ENCODE peak calls at places on chromosome 12, in four cellular contexts. One of them, this sample, is unnamed.

GRCh38 chr12:1332327-1332726 is 262.1 kb downstream of the FBXL14 start:
- DNase-seq in NCI-H345: no peak
- DNase-seq in activated B cell treated with CpG ODN at 0.5 μM for 24 hours: no peak
- DNase-seq in SHP77: no peak
- DNase-seq in this sample: no peak

GRCh38 chr12:69966839-69967238 is 141.8 kb downstream of the MYRFL start:
- DNase-seq in NCI-H345: no peak
- DNase-seq in activated B cell treated with CpG ODN at 0.5 μM for 24 hours: no peak
- DNase-seq in SHP77: no peak
- DNase-seq in this sample: no peak

GRCh38 chr12:11672833-11673232 is 23.4 kb downstream of the ETV6 start:
- DNase-seq in NCI-H345: no peak
- DNase-seq in activated B cell treated with CpG ODN at 0.5 μM for 24 hours: no peak
- DNase-seq in SHP77: no peak
- DNase-seq in this sample: no peak

GRCh38 chr12:26938660-26939185 is 453 bp downstream of the FGFR1OP2 start:
- DNase-seq in NCI-H345: peak
- DNase-seq in activated B cell treated with CpG ODN at 0.5 μM for 24 hours: no peak
- DNase-seq in SHP77: no peak
- DNase-seq in this sample: no peak

GRCh38 chr12:58487280-58488141 is 432.8 kb downstream of the LRIG3 start:
- DNase-seq in NCI-H345: no peak
- DNase-seq in activated B cell treated with CpG ODN at 0.5 μM for 24 hours: no peak
- DNase-seq in SHP77: no peak
- DNase-seq in this sample: no peak

GRCh38 chr12:84701966-84702365 is 210.6 kb downstream of the SLC6A15 start:
- DNase-seq in NCI-H345: no peak
- DNase-seq in activated B cell treated with CpG ODN at 0.5 μM for 24 hours: no peak
- DNase-seq in SHP77: no peak
- DNase-seq in this sample: no peak

GRCh38 chr12:57771873-57772428 is at the start of gene METTL1:
- DNase-seq in NCI-H345: peak
- DNase-seq in activated B cell treated with CpG ODN at 0.5 μM for 24 hours: peak
- DNase-seq in SHP77: peak
- DNase-seq in this sample: peak

GRCh38 chr12:91094036-91094660 is 17.1 kb downstream of the LUM start:
- DNase-seq in NCI-H345: no peak
- DNase-seq in activated B cell treated with CpG ODN at 0.5 μM for 24 hours: no peak
- DNase-seq in SHP77: no peak
- DNase-seq in this sample: no peak

GRCh38 chr12:1744932-1745331 is 54.1 kb downstream of the ADIPOR2 start:
- DNase-seq in NCI-H345: no peak
- DNase-seq in activated B cell treated with CpG ODN at 0.5 μM for 24 hours: no peak
- DNase-seq in SHP77: no peak
- DNase-seq in this sample: no peak

GRCh38 chr12:69595689-69596088 is 10.4 kb downstream of the CCT2 start:
- DNase-seq in NCI-H345: no peak
- DNase-seq in activated B cell treated with CpG ODN at 0.5 μM for 24 hours: no peak
- DNase-seq in SHP77: no peak
- DNase-seq in this sample: no peak

This sample was measured in NCI-H1436.